ENCODE peak calls at places on chromosomes 5 and 9, in eight cellular contexts. C is OCI-LY7; Y is brain microvascular endothelial cell; W is GM23338; J is activated CD8-positive, alpha-beta T cell treated with anti-CD3 and anti-CD28 coated beads for 36 hours; Z is HFFc6; G is K562; X is cardiac fibroblast. U is an unnamed sample.

GRCh38 chr9:130483281-130483949 is 38.7 kb downstream of the ASS1 start:
- DNase-seq in C (no peak), Y (no peak), W (no peak), J (no peak), Z (no peak), G (no peak), X (no peak), U (no peak)

GRCh38 chr5:51381801-51382507 is 1.3 kb upstream of the ISL1 start:
- DNase-seq in C (no peak), Y (no peak), W (no peak), J (no peak), Z (no peak), G (no peak), X (no peak), U (no peak)

GRCh38 chr9:6413365-6414263 is 615 bp downstream of the UHRF2 start:
- DNase-seq in C (peak), Y (no peak), W (peak), J (peak), Z (no peak), G (peak), X (no peak), U (no peak)

GRCh38 chr5:105632043-105632442 is 2038.7 kb downstream of the EFNA5 start:
- DNase-seq in C (no peak), Y (no peak), W (no peak), J (no peak), Z (no peak), G (no peak), X (peak), U (no peak)

GRCh38 chr9:27487927-27488326 is 36.2 kb upstream of the IFNK start:
- DNase-seq in C (no peak), Y (no peak), W (no peak), J (no peak), Z (no peak), G (no peak), X (no peak), U (no peak)

GRCh38 chr9:18429065-18429464 is 44.9 kb upstream of the ADAMTSL1 start:
- DNase-seq in C (no peak), Y (no peak), W (no peak), J (no peak), Z (no peak), G (no peak), X (peak), U (no peak)

GRCh38 chr9:8832956-8833355 is 1033.4 kb upstream of the DMAC1 start:
- DNase-seq in C (no peak), Y (no peak), W (no peak), J (no peak), Z (no peak), G (no peak), X (no peak), U (no peak)

GRCh38 chr5:179342577-179342976 is 2.7 kb downstream of the ADAMTS2 start:
- DNase-seq in C (no peak), Y (peak), W (peak), J (no peak), Z (peak), G (no peak), X (peak), U (no peak)

GRCh38 chr5:79753863-79754645 is 64.4 kb downstream of the CMYA5 start:
- DNase-seq in C (no peak), Y (no peak), W (no peak), J (no peak), Z (no peak), G (no peak), X (no peak), U (no peak)

GRCh38 chr5:137035480-137035878 is 463.6 kb downstream of the SPOCK1 start:
- DNase-seq in C (no peak), Y (no peak), W (no peak), J (no peak), Z (no peak), G (no peak), X (no peak), U (no peak)

GRCh38 chr5:150124111-150124557 is 31.5 kb downstream of the PDGFRB start:
- DNase-seq in C (no peak), Y (no peak), W (no peak), J (no peak), Z (no peak), G (no peak), X (no peak), U (no peak)

GRCh38 chr5:93054424-93055165 is 526.4 kb downstream of the NR2F1-AS1 start:
- DNase-seq in C (no peak), Y (peak), W (no peak), J (no peak), Z (no peak), G (no peak), X (peak), U (no peak)

GRCh38 chr9:81498576-81498975 is 190.8 kb downstream of the TLE1 start:
- DNase-seq in C (no peak), Y (no peak), W (no peak), J (no peak), Z (no peak), G (no peak), X (no peak), U (no peak)

GRCh38 chr9:37466037-37466709 is 923 bp upstream of the ZBTB5 start:
- DNase-seq in C (peak), Y (peak), W (peak), J (peak), Z (peak), G (peak), X (peak), U (peak)

GRCh38 chr5:55360190-55360589 is 52.4 kb downstream of the MTREX start:
- DNase-seq in C (no peak), Y (no peak), W (no peak), J (no peak), Z (peak), G (no peak), X (peak), U (no peak)

GRCh38 chr5:150622157-150622556 is 18.3 kb upstream of the SYNPO start:
- DNase-seq in C (no peak), Y (peak), W (no peak), J (no peak), Z (no peak), G (no peak), X (no peak), U (no peak)

GRCh38 chr5:79025054-79025465 is 40.0 kb upstream of the ARSB start:
- DNase-seq in C (peak), Y (peak), W (peak), J (peak), Z (peak), G (peak), X (peak), U (no peak)

GRCh38 chr9:70868661-70869652 is 252.5 kb downstream of the TRPM3 start:
- DNase-seq in C (no peak), Y (peak), W (no peak), J (no peak), Z (no peak), G (no peak), X (peak), U (no peak)

GRCh38 chr9:121944741-121945191 is 148.3 kb downstream of the TTLL11 start:
- DNase-seq in C (peak), Y (peak), W (no peak), J (no peak), Z (peak), G (no peak), X (peak), U (no peak)

GRCh38 chr9:100111235-100111634 is 12.2 kb downstream of the INVS start:
- DNase-seq in C (no peak), Y (peak), W (no peak), J (no peak), Z (peak), G (no peak), X (peak), U (peak)

GRCh38 chr5:82676663-82677062 is 398.5 kb upstream of the RPS23 start:
- DNase-seq in C (no peak), Y (no peak), W (no peak), J (peak), Z (no peak), G (no peak), X (no peak), U (no peak)

GRCh38 chr5:35003018-35003957 is 44.5 kb downstream of the AGXT2 start:
- DNase-seq in C (peak), Y (peak), W (peak), J (peak), Z (peak), G (peak), X (peak), U (peak)

GRCh38 chr5:132905938-132906337 is 32.5 kb downstream of the LEAP2 start:
- DNase-seq in C (peak), Y (no peak), W (peak), J (no peak), Z (no peak), G (no peak), X (peak), U (no peak)

GRCh38 chr9:101536351-101536750 is 2.7 kb downstream of the RNF20 start:
- DNase-seq in C (no peak), Y (peak), W (no peak), J (no peak), Z (no peak), G (no peak), X (peak), U (no peak)

GRCh38 chr9:14783358-14783757 is 60.8 kb upstream of the CER1 start:
- DNase-seq in C (no peak), Y (no peak), W (no peak), J (no peak), Z (no peak), G (no peak), X (no peak), U (no peak)

GRCh38 chr9:5718296-5719032 is 89.6 kb downstream of the RIC1 start:
- DNase-seq in C (no peak), Y (no peak), W (no peak), J (no peak), Z (peak), G (no peak), X (no peak), U (no peak)

GRCh38 chr5:167993771-167994170 is 297.7 kb upstream of the WWC1 start:
- DNase-seq in C (no peak), Y (no peak), W (no peak), J (no peak), Z (no peak), G (no peak), X (no peak), U (no peak)

GRCh38 chr9:123335227-123335985 is 20.6 kb upstream of the CRB2 start:
- DNase-seq in C (peak), Y (peak), W (peak), J (no peak), Z (peak), G (peak), X (peak), U (no peak)

GRCh38 chr9:126862461-126862830 is 2.0 kb downstream of the ZBTB34 start:
- DNase-seq in C (peak), Y (no peak), W (no peak), J (no peak), Z (no peak), G (no peak), X (no peak), U (no peak)

GRCh38 chr5:69046375-69046957 is 47.3 kb upstream of the SLC30A5 start:
- DNase-seq in C (no peak), Y (no peak), W (no peak), J (no peak), Z (no peak), G (peak), X (peak), U (no peak)

GRCh38 chr5:177456591-177456964 is 10.0 kb downstream of the PRR7 start:
- DNase-seq in C (no peak), Y (no peak), W (no peak), J (no peak), Z (no peak), G (no peak), X (no peak), U (no peak)
- TF ChIP-seq CTCF in C (peak), Y (no peak), W (no peak), J (peak), Z (peak), G (no peak), X (no peak), U (no peak)

GRCh38 chr5:66861402-66861801 is 265.2 kb downstream of the MAST4 start:
- DNase-seq in C (no peak), Y (no peak), W (no peak), J (no peak), Z (no peak), G (no peak), X (no peak), U (no peak)
- TF ChIP-seq CTCF in C (no peak), Y (no peak), W (peak), J (no peak), Z (no peak), G (no peak), X (no peak), U (no peak)

DNA sequence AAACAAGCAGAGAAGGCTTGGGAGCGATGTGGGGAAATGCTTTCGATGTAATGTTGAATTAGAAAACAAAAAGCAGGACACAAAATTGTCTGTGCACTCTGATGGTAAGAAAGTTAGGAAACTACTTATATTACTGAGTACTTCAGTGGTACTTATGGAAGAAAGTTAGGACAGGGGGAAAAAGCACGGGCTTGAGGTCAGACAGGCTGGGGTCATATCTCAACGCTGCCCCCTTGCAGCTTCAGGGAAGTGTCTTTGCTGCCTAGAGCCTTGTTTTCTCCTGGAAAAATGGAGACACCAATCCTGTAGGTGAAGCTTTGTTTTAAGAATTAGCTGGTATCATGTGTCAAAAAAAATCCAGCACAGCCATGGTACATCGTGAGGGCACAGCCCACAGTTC is 23.0 kb downstream of the NEURL1B start:
- DNase-seq in C (no peak), Y (no peak), W (peak), J (no peak), Z (no peak), G (no peak), X (no peak), U (no peak)
- TF ChIP-seq CTCF in C (no peak), Y (no peak), W (peak), J (no peak), Z (no peak), G (no peak), X (no peak), U (no peak)

GRCh38 chr5:161544350-161544765 is 2.2 kb downstream of the GABRB2 start:
- DNase-seq in C (peak), Y (peak), W (peak), J (peak), Z (peak), G (peak), X (peak), U (no peak)
- TF ChIP-seq CTCF in C (peak), Y (peak), W (peak), J (peak), Z (peak), G (peak), X (peak), U (no peak)

GRCh38 chr5:107796797-107797196 is 126.1 kb upstream of the EFNA5 start:
- DNase-seq in C (no peak), Y (no peak), W (no peak), J (no peak), Z (no peak), G (no peak), X (peak), U (no peak)
- TF ChIP-seq CTCF in C (peak), Y (peak), W (peak), J (no peak), Z (no peak), G (no peak), X (peak), U (no peak)

U was measured in omental fat pad.